ENCODE peak calls at places on chromosomes 6 and 20, in five cellular contexts. One of them, this sample, is unnamed.
A peak's percentile ranks its signal among the peaks of the same experiment; 100 is the strongest.

GRCh38 chr6:88513920-88514319 is 347.8 kb upstream of the CNR1 start:
- DNase-seq in suprapubic skin: no peak
- DNase-seq in A549: no peak
- DNase-seq in nephron progenitor cell: no peak
- DNase-seq in neural crest cell: no peak
- DNase-seq in this sample: no peak

GRCh38 chr6:118387921-118388701 is 160.0 kb upstream of the PLN start:
- DNase-seq in suprapubic skin: no peak
- DNase-seq in A549: no peak
- DNase-seq in nephron progenitor cell: no peak
- DNase-seq in neural crest cell: no peak
- DNase-seq in this sample: no peak

GRCh38 chr6:152458648-152459047 is 178.5 kb downstream of the SYNE1 start:
- DNase-seq in suprapubic skin: no peak
- DNase-seq in A549: no peak
- DNase-seq in nephron progenitor cell: no peak
- DNase-seq in neural crest cell: no peak
- DNase-seq in this sample: no peak

GRCh38 chr6:133240511-133241087 is 558 bp upstream of the EYA4 start:
- DNase-seq in suprapubic skin: no peak
- DNase-seq in A549: peak; percentile 46
- DNase-seq in nephron progenitor cell: peak; percentile 58
- DNase-seq in neural crest cell: peak; percentile 28
- DNase-seq in this sample: no peak

GRCh38 chr6:27966044-27966443 is 9.0 kb downstream of the OR2B6 start:
- DNase-seq in suprapubic skin: no peak
- DNase-seq in A549: no peak
- DNase-seq in nephron progenitor cell: no peak
- DNase-seq in neural crest cell: no peak
- DNase-seq in this sample: no peak

GRCh38 chr6:167100241-167100674 is 22.6 kb upstream of the CCR6 start:
- DNase-seq in suprapubic skin: no peak
- DNase-seq in A549: no peak
- DNase-seq in nephron progenitor cell: no peak
- DNase-seq in neural crest cell: no peak
- DNase-seq in this sample: no peak

GRCh38 chr20:32314768-32315167 is 37.3 kb downstream of the KIF3B start:
- DNase-seq in suprapubic skin: no peak
- DNase-seq in A549: no peak
- DNase-seq in nephron progenitor cell: no peak
- DNase-seq in neural crest cell: no peak
- DNase-seq in this sample: no peak

GRCh38 chr20:50602432-50603088 is 88.8 kb downstream of the RIPOR3 start:
- DNase-seq in suprapubic skin: no peak
- DNase-seq in A549: no peak
- DNase-seq in nephron progenitor cell: no peak
- DNase-seq in neural crest cell: no peak
- DNase-seq in this sample: no peak

GRCh38 chr6:88013554-88013953 is 34.1 kb upstream of the SPACA1 start:
- DNase-seq in suprapubic skin: no peak
- DNase-seq in A549: peak; percentile 2
- DNase-seq in nephron progenitor cell: no peak
- DNase-seq in neural crest cell: no peak
- DNase-seq in this sample: no peak

GRCh38 chr6:121694389-121695185 is 259.1 kb downstream of the GJA1 start:
- DNase-seq in suprapubic skin: no peak
- DNase-seq in A549: no peak
- DNase-seq in nephron progenitor cell: no peak
- DNase-seq in neural crest cell: no peak
- DNase-seq in this sample: no peak

GRCh38 chr6:32969685-32970412 is 1.5 kb downstream of the BRD2 start:
- DNase-seq in suprapubic skin: peak; percentile 86
- DNase-seq in A549: peak; percentile 44
- DNase-seq in nephron progenitor cell: peak; percentile 76
- DNase-seq in neural crest cell: peak; percentile 68
- DNase-seq in this sample: peak; percentile 62

GRCh38 chr6:87909849-87910248 is 137.8 kb upstream of the SPACA1 start:
- DNase-seq in suprapubic skin: no peak
- DNase-seq in A549: no peak
- DNase-seq in nephron progenitor cell: no peak
- DNase-seq in neural crest cell: no peak
- DNase-seq in this sample: no peak

GRCh38 chr6:152635949-152636674 is 1.1 kb downstream of the SYNE1 start:
- DNase-seq in suprapubic skin: no peak
- DNase-seq in A549: no peak
- DNase-seq in nephron progenitor cell: peak; percentile 37
- DNase-seq in neural crest cell: no peak
- DNase-seq in this sample: no peak

GRCh38 chr20:51206032-51206662 is 183.2 kb upstream of the KCNG1 start:
- DNase-seq in suprapubic skin: peak; percentile 26
- DNase-seq in A549: no peak
- DNase-seq in nephron progenitor cell: no peak
- DNase-seq in neural crest cell: no peak
- DNase-seq in this sample: no peak

GRCh38 chr6:134686071-134686470 is 263.8 kb downstream of the ALDH8A1 start:
- DNase-seq in suprapubic skin: no peak
- DNase-seq in A549: no peak
- DNase-seq in nephron progenitor cell: no peak
- DNase-seq in neural crest cell: no peak
- DNase-seq in this sample: no peak

GRCh38 chr6:71190809-71191208 is 97.8 kb upstream of the OGFRL1 start:
- DNase-seq in suprapubic skin: no peak
- DNase-seq in A549: no peak
- DNase-seq in nephron progenitor cell: no peak
- DNase-seq in neural crest cell: no peak
- DNase-seq in this sample: no peak

GRCh38 chr6:34249469-34250370 is 914 bp upstream of the SMIM29 start:
- DNase-seq in suprapubic skin: no peak
- DNase-seq in A549: no peak
- DNase-seq in nephron progenitor cell: no peak
- DNase-seq in neural crest cell: no peak
- DNase-seq in this sample: no peak

GRCh38 chr6:23003671-23004598 is 434.6 kb downstream of the HDGFL1 start:
- DNase-seq in suprapubic skin: no peak
- DNase-seq in A549: no peak
- DNase-seq in nephron progenitor cell: no peak
- DNase-seq in neural crest cell: no peak
- DNase-seq in this sample: no peak

GRCh38 chr6:9250852-9251251 is 815.5 kb upstream of the SLC35B3 start:
- DNase-seq in suprapubic skin: no peak
- DNase-seq in A549: no peak
- DNase-seq in nephron progenitor cell: peak; percentile 37
- DNase-seq in neural crest cell: no peak
- DNase-seq in this sample: no peak

GRCh38 chr6:138691595-138692057 is 81.9 kb upstream of the CCDC28A start:
- DNase-seq in suprapubic skin: no peak
- DNase-seq in A549: peak; percentile 13
- DNase-seq in nephron progenitor cell: no peak
- DNase-seq in neural crest cell: peak; percentile 4
- DNase-seq in this sample: no peak

GRCh38 chr6:123009101-123009500 is 13.1 kb downstream of the CLVS2 start:
- DNase-seq in suprapubic skin: no peak
- DNase-seq in A549: no peak
- DNase-seq in nephron progenitor cell: no peak
- DNase-seq in neural crest cell: no peak
- DNase-seq in this sample: no peak

GRCh38 chr20:35604444-35604750 is 11.2 kb upstream of the SPAG4 start:
- DNase-seq in suprapubic skin: no peak
- DNase-seq in A549: no peak
- DNase-seq in nephron progenitor cell: no peak
- DNase-seq in neural crest cell: no peak
- DNase-seq in this sample: no peak

GRCh38 chr20:60224914-60225313 is 266.7 kb downstream of the CDH26 start:
- DNase-seq in suprapubic skin: no peak
- DNase-seq in A549: peak; percentile 22
- DNase-seq in nephron progenitor cell: peak; percentile 30
- DNase-seq in neural crest cell: peak; percentile 35
- DNase-seq in this sample: no peak

GRCh38 chr20:6533828-6534388 is 233.6 kb upstream of the BMP2 start:
- DNase-seq in suprapubic skin: no peak
- DNase-seq in A549: no peak
- DNase-seq in nephron progenitor cell: no peak
- DNase-seq in neural crest cell: no peak
- DNase-seq in this sample: no peak

GRCh38 chr6:3159805-3160781 is 2.7 kb upstream of the TUBB2A start:
- DNase-seq in suprapubic skin: peak; percentile 73
- DNase-seq in A549: no peak
- DNase-seq in nephron progenitor cell: no peak
- DNase-seq in neural crest cell: no peak
- DNase-seq in this sample: no peak

GRCh38 chr20:5531318-5532081 is 214.7 kb upstream of the PROKR2 start:
- DNase-seq in suprapubic skin: no peak
- DNase-seq in A549: no peak
- DNase-seq in nephron progenitor cell: no peak
- DNase-seq in neural crest cell: no peak
- DNase-seq in this sample: no peak

GRCh38 chr6:53794720-53795253 is at the start of gene LRRC1:
- DNase-seq in suprapubic skin: peak; percentile 90
- DNase-seq in A549: peak; percentile 74
- DNase-seq in nephron progenitor cell: peak; percentile 98
- DNase-seq in neural crest cell: peak; percentile 97
- DNase-seq in this sample: peak; percentile 76

GRCh38 chr6:111573118-111573883 is 32.4 kb downstream of the TRAF3IP2 start:
- DNase-seq in suprapubic skin: no peak
- DNase-seq in A549: no peak
- DNase-seq in nephron progenitor cell: no peak
- DNase-seq in neural crest cell: no peak
- DNase-seq in this sample: no peak

GRCh38 chr6:107538856-107539387 is 49.0 kb downstream of the SOBP start:
- DNase-seq in suprapubic skin: no peak
- DNase-seq in A549: no peak
- DNase-seq in nephron progenitor cell: no peak
- DNase-seq in neural crest cell: no peak
- DNase-seq in this sample: no peak

GRCh38 chr6:156852858-156853216 is 75.7 kb downstream of the ARID1B start:
- DNase-seq in suprapubic skin: no peak
- DNase-seq in A549: no peak
- DNase-seq in nephron progenitor cell: no peak
- DNase-seq in neural crest cell: no peak
- DNase-seq in this sample: no peak

GRCh38 chr6:107598091-107598490 is 108.2 kb downstream of the SOBP start:
- DNase-seq in suprapubic skin: no peak
- DNase-seq in A549: no peak
- DNase-seq in nephron progenitor cell: no peak
- DNase-seq in neural crest cell: no peak
- DNase-seq in this sample: no peak

GRCh38 chr6:137701942-137702341 is 165.1 kb upstream of the TNFAIP3 start:
- DNase-seq in suprapubic skin: no peak
- DNase-seq in A549: no peak
- DNase-seq in nephron progenitor cell: no peak
- DNase-seq in neural crest cell: no peak
- DNase-seq in this sample: no peak

GRCh38 chr6:141048451-141048850 is 1084.3 kb upstream of the GJE1 start:
- DNase-seq in suprapubic skin: no peak
- DNase-seq in A549: no peak
- DNase-seq in nephron progenitor cell: no peak
- DNase-seq in neural crest cell: no peak
- DNase-seq in this sample: no peak
- TF ChIP-seq CTCF in suprapubic skin: no peak
- TF ChIP-seq CTCF in A549: no peak
- TF ChIP-seq CTCF in nephron progenitor cell: no peak
- TF ChIP-seq CTCF in neural crest cell: no peak
- TF ChIP-seq CTCF in this sample: no peak

GRCh38 chr20:48006036-48006833 is 221.0 kb upstream of the SULF2 start:
- DNase-seq in suprapubic skin: no peak
- DNase-seq in A549: no peak
- DNase-seq in nephron progenitor cell: no peak
- DNase-seq in neural crest cell: no peak
- DNase-seq in this sample: no peak
- TF ChIP-seq CTCF in suprapubic skin: no peak
- TF ChIP-seq CTCF in A549: no peak
- TF ChIP-seq CTCF in nephron progenitor cell: no peak
- TF ChIP-seq CTCF in neural crest cell: no peak
- TF ChIP-seq CTCF in this sample: no peak

DNA sequence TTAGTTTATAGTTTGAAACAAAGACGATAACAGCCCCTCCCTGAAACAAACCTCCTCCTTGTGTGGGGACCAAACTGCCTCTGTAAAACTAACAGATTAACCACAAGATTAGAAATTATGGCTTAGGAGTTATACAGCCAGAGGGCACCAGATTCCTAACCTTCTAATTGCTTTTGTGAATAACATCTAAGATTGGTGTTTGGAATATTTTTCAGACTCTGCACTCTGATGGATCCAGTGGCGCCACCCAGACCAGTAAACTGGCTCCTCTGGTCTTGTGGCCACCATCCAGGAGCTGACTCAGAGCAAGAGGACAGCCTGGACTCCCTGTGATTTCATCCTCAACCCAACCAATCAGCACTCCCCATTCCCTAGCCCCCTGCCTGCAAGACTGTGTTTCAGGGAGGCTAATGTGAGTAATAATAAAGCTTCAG is 58.3 kb upstream of the SLC22A16 start:
- DNase-seq in suprapubic skin: no peak
- DNase-seq in A549: no peak
- DNase-seq in nephron progenitor cell: no peak
- DNase-seq in neural crest cell: no peak
- DNase-seq in this sample: no peak
- TF ChIP-seq CTCF in suprapubic skin: no peak
- TF ChIP-seq CTCF in A549: no peak
- TF ChIP-seq CTCF in nephron progenitor cell: no peak
- TF ChIP-seq CTCF in neural crest cell: no peak
- TF ChIP-seq CTCF in this sample: no peak

DNA sequence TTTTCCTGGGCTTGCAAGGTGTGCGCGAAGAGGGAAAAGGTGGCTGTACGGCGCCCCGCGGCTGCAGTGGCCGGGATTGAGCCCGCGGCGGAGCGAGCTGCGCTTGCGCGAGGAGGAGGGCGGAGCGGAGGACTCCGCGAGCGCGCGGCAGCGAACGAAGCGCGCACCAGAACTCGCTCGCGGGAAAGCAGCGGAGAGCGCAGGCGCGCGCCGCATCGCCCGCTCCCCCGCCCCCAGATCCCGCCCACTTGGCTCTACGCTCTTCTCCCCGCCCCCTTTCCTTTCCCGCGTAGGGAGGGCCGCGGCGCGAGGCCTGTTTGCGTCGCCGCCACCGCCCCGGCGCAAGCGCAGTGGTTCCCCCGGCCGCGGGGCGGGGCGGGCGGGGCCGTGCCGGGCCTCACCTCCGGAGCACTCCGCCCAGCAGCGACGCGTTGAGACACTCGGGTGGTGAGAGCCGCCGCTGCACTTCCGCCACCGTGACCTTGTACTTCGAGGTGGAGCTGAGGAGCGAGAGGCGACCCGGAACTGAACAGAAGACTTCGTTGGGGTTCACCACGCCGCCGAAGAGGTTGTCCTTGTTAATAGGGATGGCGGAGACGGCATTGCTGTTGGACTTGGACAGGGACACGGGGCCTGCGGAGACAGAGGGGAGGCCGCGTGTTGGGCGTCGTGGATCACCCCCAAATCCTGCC is 10.6 kb downstream of the TFAP2A start:
- DNase-seq in suprapubic skin: no peak
- DNase-seq in A549: peak; percentile 79
- DNase-seq in nephron progenitor cell: peak; percentile 96
- DNase-seq in neural crest cell: peak; percentile 86
- DNase-seq in this sample: peak; percentile 36
- TF ChIP-seq CTCF in suprapubic skin: no peak
- TF ChIP-seq CTCF in A549: peak; percentile 47
- TF ChIP-seq CTCF in nephron progenitor cell: peak; percentile 20
- TF ChIP-seq CTCF in neural crest cell: peak; percentile 47
- TF ChIP-seq CTCF in this sample: no peak

This sample was measured in omental fat pad.